ENCODE peak calls at places on chromosome 14, in four cellular contexts. P is GM12878, K is GM12891, R is K562. G is an unnamed sample.

GRCh38 chr14:75319021-75319420 is 40.4 kb downstream of the FOS start:
- DNase-seq in P (no peak), R (no peak), K (no peak), G (no peak)

GRCh38 chr14:62743569-62743968 is 301.7 kb downstream of the KCNH5 start:
- DNase-seq in R (no peak), K (no peak), P (no peak), G (no peak)

GRCh38 chr14:67270354-67270753 is 29.1 kb downstream of the PALS1 start:
- DNase-seq in P (no peak), R (no peak), K (no peak), G (no peak)

GRCh38 chr14:45070215-45070614 is 13.7 kb upstream of the PRPF39 start:
- DNase-seq in P (no peak), R (no peak), K (no peak), G (no peak)

GRCh38 chr14:102967506-102967795 is 45.0 kb downstream of the AMN start:
- DNase-seq in K (no peak), P (no peak), R (no peak), G (no peak)

GRCh38 chr14:54646576-54647130 is 79.7 kb downstream of the SAMD4A start:
- DNase-seq in K (no peak), R (no peak), P (no peak), G (no peak)

GRCh38 chr14:88005978-88006851 is 1.3 kb downstream of the GPR65 start:
- DNase-seq in P (peak), R (no peak), K (no peak), G (no peak)

GRCh38 chr14:106812788-106813476 is 1286.5 kb downstream of the TMEM121 start:
- DNase-seq in P (no peak), K (no peak), R (no peak), G (no peak)

GRCh38 chr14:53953828-53954550 is 2.6 kb downstream of the BMP4 start:
- DNase-seq in K (no peak), R (no peak), P (no peak), G (no peak)

GRCh38 chr14:60723218-60724079 is 702 bp downstream of the SIX4 start:
- DNase-seq in K (peak), P (no peak), R (peak), G (no peak)

GRCh38 chr14:72643317-72643801 is 250.5 kb downstream of the DPF3 start:
- DNase-seq in R (no peak), K (no peak), P (no peak), G (no peak)

GRCh38 chr14:59454131-59454530 is 11.0 kb downstream of the GPR135 start:
- DNase-seq in K (no peak), R (no peak), P (no peak), G (no peak)

GRCh38 chr14:99134333-99135046 is 137.5 kb downstream of the BCL11B start:
- DNase-seq in P (no peak), R (no peak), K (no peak), G (no peak)

GRCh38 chr14:58703149-58703509 is 65.4 kb downstream of the DACT1 start:
- DNase-seq in R (no peak), K (no peak), P (no peak), G (no peak)

GRCh38 chr14:98219638-98220037 is 1052.4 kb downstream of the BCL11B start:
- DNase-seq in R (no peak), K (no peak), P (no peak), G (no peak)

GRCh38 chr14:70416717-70417349 is at the start of gene SYNJ2BP:
- DNase-seq in P (peak), K (peak), R (peak), G (peak)

GRCh38 chr14:55303646-55304277 is 32.5 kb downstream of the FBXO34 start:
- DNase-seq in R (no peak), P (no peak), K (no peak), G (no peak)

GRCh38 chr14:92751819-92752218 is 3.4 kb upstream of the LGMN start:
- DNase-seq in K (no peak), R (no peak), P (no peak), G (no peak)

GRCh38 chr14:104843442-104844305 is 21.4 kb upstream of the CEP170B start:
- DNase-seq in K (no peak), R (no peak), P (no peak), G (no peak)

GRCh38 chr14:78764240-78764639 is 594.1 kb downstream of the NRXN3 start:
- DNase-seq in R (no peak), K (no peak), P (no peak), G (no peak)

GRCh38 chr14:103122578-103123127 is 608 bp upstream of the TNFAIP2 start:
- DNase-seq in P (no peak), K (no peak), R (no peak), G (peak)

GRCh38 chr14:100617715-100618693 is 30.8 kb upstream of the BEGAIN start:
- DNase-seq in P (no peak), K (no peak), R (no peak), G (no peak)

GRCh38 chr14:60647081-60647836 is 2.0 kb downstream of the SIX1 start:
- DNase-seq in K (no peak), R (no peak), P (no peak), G (no peak)

GRCh38 chr14:99537399-99537798 is 56.2 kb downstream of the CCNK start:
- DNase-seq in P (no peak), K (no peak), R (no peak), G (no peak)

GRCh38 chr14:31543969-31544799 is 17.0 kb upstream of the NUBPL start:
- DNase-seq in R (no peak), K (no peak), P (no peak), G (no peak)

GRCh38 chr14:75453817-75454434 is 26.1 kb downstream of the JDP2 start:
- DNase-seq in K (peak), P (peak), R (peak), G (no peak)

GRCh38 chr14:95258754-95259593 is 60.7 kb downstream of the CLMN start:
- DNase-seq in R (no peak), P (no peak), K (no peak), G (no peak)

GRCh38 chr14:73234586-73235394 is 2.5 kb upstream of the PAPLN start:
- DNase-seq in P (no peak), K (no peak), R (no peak), G (no peak)

GRCh38 chr14:102889615-102890014 is 32.8 kb upstream of the AMN start:
- DNase-seq in R (no peak), P (no peak), K (no peak), G (no peak)

GRCh38 chr14:65791551-65791981 is 379.0 kb downstream of the FUT8 start:
- DNase-seq in K (no peak), P (peak), R (no peak), G (no peak)

GRCh38 chr14:66503532-66503931 is 4.4 kb upstream of the GPHN start:
- DNase-seq in P (no peak), R (no peak), K (no peak), G (no peak)

GRCh38 chr14:34368115-34368970 is 93.7 kb downstream of the SPTSSA start:
- DNase-seq in P (no peak), K (no peak), R (no peak), G (peak)

GRCh38 chr14:57247283-57247682 is 21.4 kb downstream of the EXOC5 start:
- DNase-seq in P (no peak), R (no peak), K (no peak), G (no peak)

GRCh38 chr14:75657331-75657730 is 3.3 kb downstream of the ERG28 start:
- DNase-seq in P (no peak), K (no peak), R (no peak), G (no peak)

GRCh38 chr14:95354834-95355233 is 35.1 kb upstream of the CLMN start:
- DNase-seq in K (no peak), R (no peak), P (no peak), G (no peak)

GRCh38 chr14:100871234-100872186 is 32.0 kb downstream of the RTL1 start:
- DNase-seq in K (no peak), P (no peak), R (peak), G (no peak)

GRCh38 chr14:101480022-101480746 is 81.1 kb upstream of the DIO3 start:
- DNase-seq in K (no peak), R (no peak), P (no peak), G (no peak)

GRCh38 chr14:38839743-38840375 is 263.2 kb downstream of the SEC23A start:
- DNase-seq in R (no peak), K (no peak), P (no peak), G (peak)
- TF ChIP-seq SPI1 in R (no peak), K (no peak), P (no peak), G (peak)

GRCh38 chr14:96362071-96362964 is 823 bp downstream of the ATG2B start:
- DNase-seq in K (peak), R (peak), P (peak), G (peak)
- TF ChIP-seq SPI1 in K (no peak), R (no peak), P (no peak), G (no peak)

DNA sequence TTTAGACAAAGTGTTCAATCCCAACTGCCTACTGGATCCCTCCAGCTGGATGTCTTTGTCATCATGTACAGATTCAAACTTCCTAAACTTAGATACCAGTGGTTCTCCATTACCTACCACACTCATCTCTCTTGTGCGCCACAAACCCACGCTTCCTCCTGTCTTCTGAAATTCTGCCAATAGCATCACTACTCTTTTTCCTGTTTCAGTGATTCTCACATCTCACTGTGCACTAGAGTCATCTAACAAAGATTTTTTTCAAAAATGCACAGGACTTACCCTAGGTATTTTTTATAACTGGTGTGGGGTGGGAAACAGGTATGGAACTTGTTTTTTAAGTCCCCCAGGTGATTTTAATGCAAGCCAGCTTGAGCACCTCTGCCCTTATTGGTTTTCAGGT is 5.9 kb downstream of the PSMB5 start:
- DNase-seq in R (no peak), K (no peak), P (no peak), G (no peak)
- TF ChIP-seq SPI1 in R (no peak), K (no peak), P (no peak), G (no peak)

GRCh38 chr14:68983210-68983609 is 4.1 kb upstream of the ACTN1 start:
- DNase-seq in P (no peak), R (no peak), K (no peak), G (no peak)
- TF ChIP-seq SPI1 in P (no peak), R (no peak), K (no peak), G (no peak)

GRCh38 chr14:90140956-90141316 is 79.1 kb downstream of the KCNK13 start:
- DNase-seq in R (no peak), P (no peak), K (no peak), G (no peak)
- TF ChIP-seq SPI1 in R (no peak), P (no peak), K (no peak), G (no peak)